ENCODE peak calls at places on chromosomes 12 and 14, in eight cellular contexts. P is GM23338, C is cardiac muscle cell, Q is K562, A is astrocyte of the spinal cord, M is nephron progenitor cell, N is CD14-positive monocyte, R is psoas muscle. D is an unnamed sample.

GRCh38 chr12:18971932-18972331 is 157.6 kb upstream of the PLEKHA5 start:
- DNase-seq in Q (no peak), R (no peak), A (no peak), M (no peak), C (no peak), N (no peak), P (peak; percentile 49), D (no peak)

GRCh38 chr14:92456215-92457017 is 57.2 kb upstream of the RIN3 start:
- DNase-seq in R (peak; percentile 70), A (peak; percentile 63), P (peak; percentile 87), C (peak; percentile 86), M (peak; percentile 61), Q (peak; percentile 44), N (peak; percentile 81), D (peak; percentile 74)

GRCh38 chr14:105196228-105196960 is 15.3 kb upstream of the NUDT14 start:
- DNase-seq in A (no peak), N (no peak), P (peak; percentile 79), Q (peak; percentile 25), C (no peak), M (peak; percentile 64), R (no peak), D (peak; percentile 95)

GRCh38 chr12:27619308-27619707 is 76.9 kb upstream of the REP15 start:
- DNase-seq in Q (peak; percentile 10), A (peak; percentile 88), C (peak; percentile 80), N (no peak), R (no peak), M (no peak), P (no peak), D (no peak)

GRCh38 chr14:91253795-91254323 is 9.4 kb upstream of the GPR68 start:
- DNase-seq in P (no peak), N (no peak), Q (no peak), A (no peak), R (no peak), C (no peak), M (peak; percentile 42), D (no peak)

GRCh38 chr12:127336416-127336815 is 930.6 kb upstream of the TMEM132C start:
- DNase-seq in Q (no peak), R (no peak), C (no peak), A (no peak), M (no peak), P (no peak), N (no peak), D (no peak)

GRCh38 chr12:122201381-122201780 is 2.1 kb upstream of the B3GNT4 start:
- DNase-seq in C (no peak), R (no peak), N (no peak), P (no peak), Q (no peak), M (no peak), A (no peak), D (no peak)

GRCh38 chr14:72049462-72049861 is 117.2 kb downstream of the RGS6 start:
- DNase-seq in P (no peak), M (no peak), Q (no peak), N (no peak), A (no peak), R (no peak), C (no peak), D (no peak)

GRCh38 chr14:77043177-77043983 is 14.9 kb upstream of the IRF2BPL start:
- DNase-seq in M (no peak), Q (peak; percentile 54), N (no peak), C (peak; percentile 96), R (peak; percentile 68), A (peak; percentile 77), P (no peak), D (no peak)

GRCh38 chr12:9124346-9125031 is 8.8 kb upstream of the A2M start:
- DNase-seq in C (no peak), Q (no peak), M (no peak), P (no peak), N (no peak), R (peak; percentile 48), A (no peak), D (no peak)

GRCh38 chr14:68977137-68977740 is 1.9 kb downstream of the ACTN1 start:
- DNase-seq in R (no peak), C (no peak), Q (peak; percentile 19), P (no peak), A (no peak), M (no peak), N (no peak), D (no peak)

GRCh38 chr12:72499244-72499643 is 227.1 kb downstream of the TRHDE start:
- DNase-seq in R (no peak), M (no peak), C (no peak), P (no peak), A (no peak), Q (no peak), N (no peak), D (no peak)

GRCh38 chr14:70642313-70643235 is 858 bp downstream of the TTC9 start:
- DNase-seq in A (no peak), P (peak; percentile 48), N (no peak), M (peak; percentile 42), Q (no peak), C (peak; percentile 1), R (no peak), D (peak; percentile 14)

GRCh38 chr12:116813271-116814041 is 67.8 kb downstream of the HRK start:
- DNase-seq in M (no peak), R (no peak), N (no peak), C (no peak), Q (no peak), A (no peak), P (no peak), D (no peak)

GRCh38 chr12:57983150-57983857 is 41.9 kb downstream of the ATP23 start:
- DNase-seq in P (peak; percentile 75), M (peak; percentile 53), Q (peak; percentile 55), N (no peak), R (no peak), A (peak; percentile 58), C (peak; percentile 80), D (peak; percentile 55)
- TF ChIP-seq CTCF in P (peak; percentile 81), M (peak; percentile 68), Q (peak; percentile 61), N (peak; percentile 70), R (peak; percentile 74), A (peak; percentile 61), C (peak; percentile 65), D (peak; percentile 73)

GRCh38 chr12:82625523-82625922 is 61.2 kb upstream of the TMTC2 start:
- DNase-seq in M (no peak), P (peak; percentile 12), R (no peak), Q (no peak), C (no peak), N (no peak), A (no peak), D (no peak)

GRCh38 chr12:82627799-82628198 is 58.9 kb upstream of the TMTC2 start:
- DNase-seq in A (peak; percentile 33), C (peak; percentile 48), R (no peak), Q (no peak), M (no peak), N (no peak), P (peak; percentile 73), D (no peak)
- TF ChIP-seq CTCF in A (peak; percentile 60), C (peak; percentile 51), R (peak; percentile 7), Q (no peak), M (no peak), N (no peak), P (peak; percentile 83), D (no peak)

GRCh38 chr14:61812347-61813100 is 50.3 kb downstream of the SNAPC1 start:
- DNase-seq in M (peak; percentile 67), N (no peak), P (peak; percentile 73), R (peak; percentile 52), Q (no peak), A (no peak), C (peak; percentile 18), D (peak; percentile 29)

GRCh38 chr14:61811882-61812346 is 49.7 kb downstream of the SNAPC1 start:
- DNase-seq in Q (no peak), M (no peak), N (no peak), C (no peak), P (peak; percentile 57), R (no peak), A (no peak), D (no peak)

DNA sequence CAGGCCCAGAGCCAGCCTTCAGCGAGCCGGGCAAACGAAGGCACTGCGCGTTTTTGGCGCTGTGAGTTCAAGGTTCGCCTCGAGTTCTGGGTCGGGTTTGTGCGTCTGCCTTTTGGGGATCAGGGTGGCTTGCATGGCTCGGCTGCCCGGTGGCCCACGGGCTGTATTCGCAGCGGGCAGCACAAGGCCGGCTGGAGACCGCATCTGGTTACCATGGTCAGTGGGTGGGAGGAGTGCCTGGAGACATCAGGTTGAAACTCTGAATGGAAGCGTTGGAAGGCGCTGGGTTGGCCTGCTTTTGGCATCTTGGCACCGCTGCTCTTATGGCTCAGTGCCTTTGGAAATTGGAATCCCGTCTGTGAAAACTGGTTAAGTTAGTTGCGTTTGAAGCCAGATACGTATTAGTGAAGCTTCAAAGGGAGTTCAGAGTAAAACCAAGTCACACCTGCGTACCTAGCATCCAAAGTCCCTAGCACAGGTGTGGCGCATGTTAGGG is 50.9 kb downstream of the SNAPC1 start:
- DNase-seq in R (no peak), M (no peak), A (no peak), C (no peak), N (no peak), Q (no peak), P (peak; percentile 44), D (no peak)
- TF ChIP-seq CTCF in R (no peak), M (no peak), A (no peak), C (no peak), N (no peak), Q (no peak), P (no peak), D (no peak)

DNA sequence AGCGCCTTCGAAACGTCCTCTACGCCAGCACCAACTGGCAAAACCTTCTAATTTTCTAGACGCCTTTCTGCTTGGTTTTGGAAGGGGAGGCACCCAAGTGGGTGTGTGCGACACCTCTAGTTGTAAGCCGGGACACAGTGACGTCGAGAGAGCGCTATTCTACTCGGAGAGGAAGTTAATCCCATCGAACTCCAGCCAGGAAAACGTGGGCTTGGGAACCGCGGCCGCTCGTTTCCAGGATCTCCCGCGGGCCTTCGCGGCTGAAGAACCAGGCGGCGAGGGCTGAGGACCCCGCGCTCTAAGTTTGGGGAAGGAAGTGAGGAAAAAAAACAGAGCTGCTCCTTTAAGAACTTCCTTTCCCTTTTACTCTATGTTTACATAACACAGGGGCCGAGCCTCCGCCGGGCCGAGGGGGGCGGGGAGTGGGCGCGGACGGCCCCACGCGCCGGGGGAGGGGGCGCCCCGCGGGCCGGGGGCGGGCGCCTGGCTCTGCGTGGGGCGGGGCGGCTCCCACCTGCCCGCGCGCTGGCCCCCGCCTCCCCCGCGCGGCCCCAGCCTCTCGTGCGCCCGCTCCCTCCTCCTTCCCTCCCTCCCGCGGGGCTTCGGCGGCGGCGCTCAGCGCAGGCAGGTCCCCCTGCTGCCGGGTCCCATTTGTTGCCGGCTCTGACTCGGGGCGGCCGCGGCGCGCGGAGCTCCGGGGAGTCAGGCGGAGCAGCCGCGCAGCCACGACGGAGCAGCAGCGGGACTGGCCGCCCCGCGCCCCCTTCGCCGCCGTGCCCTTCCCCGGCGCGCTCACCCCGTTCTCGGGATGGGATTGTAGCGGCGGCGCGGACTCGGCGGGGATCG is at the start of gene PELI2:
- DNase-seq in P (peak; percentile 84), N (peak; percentile 82), R (peak; percentile 87), A (peak; percentile 71), C (peak; percentile 89), Q (peak; percentile 55), M (peak; percentile 82), D (peak; percentile 89)
- TF ChIP-seq CTCF in P (no peak), N (no peak), R (no peak), A (peak; percentile 22), C (peak; percentile 10), Q (no peak), M (no peak), D (peak; percentile 17)

GRCh38 chr12:98951401-98951800 is 306.3 kb downstream of the APAF1 start:
- DNase-seq in C (no peak), P (no peak), R (no peak), Q (no peak), N (no peak), M (no peak), A (no peak), D (no peak)

GRCh38 chr12:98954506-98954905 is 309.4 kb downstream of the APAF1 start:
- DNase-seq in M (no peak), Q (no peak), C (no peak), P (no peak), A (no peak), N (no peak), R (no peak), D (no peak)

GRCh38 chr12:98955284-98955683 is 310.2 kb downstream of the APAF1 start:
- DNase-seq in P (peak; percentile 86), C (peak; percentile 4), N (no peak), M (peak; percentile 13), Q (peak; percentile 38), A (peak; percentile 12), R (no peak), D (peak; percentile 65)
- TF ChIP-seq CTCF in P (peak; percentile 61), C (peak; percentile 7), N (peak; percentile 23), M (peak; percentile 41), Q (peak; percentile 42), A (peak; percentile 46), R (no peak), D (peak; percentile 73)